ENCODE peak calls at places on chromosome 3, in ten cellular contexts. Y is heart right ventricle, R is sigmoid colon, A is AG10803, U is GM12865, W is cardiac fibroblast, G is foreskin fibroblast, C is kidney, V is left ventricle myocardium inferior, S is OCI-LY7. Q is an unnamed sample.

GRCh38 chr3:81451611-81452010 is 309.8 kb downstream of the GBE1 start:
- DNase-seq in S (no peak), W (peak; percentile 75), V (no peak), U (no peak), Y (no peak), C (no peak), R (no peak), G (peak; percentile 79), A (peak; percentile 83), Q (no peak)

GRCh38 chr3:141218204-141218603 is 13.4 kb upstream of the PXYLP1 start:
- DNase-seq in V (no peak), G (no peak), R (no peak), C (no peak), Y (no peak), U (no peak), S (no peak), A (no peak), W (no peak), Q (no peak)

GRCh38 chr3:49172616-49173041 is 1.2 kb downstream of the KLHDC8B start:
- DNase-seq in S (no peak), Y (peak; percentile 24), A (no peak), U (no peak), R (no peak), G (no peak), C (peak; percentile 74), V (no peak), W (no peak), Q (no peak)

GRCh38 chr3:107271787-107272387 is 105.4 kb upstream of the CCDC54 start:
- DNase-seq in Y (no peak), G (peak; percentile 66), S (peak; percentile 66), A (peak; percentile 62), W (peak; percentile 68), R (no peak), C (no peak), U (peak; percentile 29), V (no peak), Q (no peak)

GRCh38 chr3:118472586-118472985 is 562.1 kb downstream of the IGSF11 start:
- DNase-seq in R (no peak), U (peak; percentile 29), W (no peak), A (no peak), C (no peak), Y (no peak), S (no peak), G (no peak), V (no peak), Q (no peak)

GRCh38 chr3:127291114-127291513 is 3.3 kb upstream of the PRR20G start:
- DNase-seq in Y (no peak), G (no peak), A (no peak), R (no peak), W (no peak), C (no peak), U (no peak), V (no peak), S (no peak), Q (no peak)

GRCh38 chr3:111884411-111885018 is 25.4 kb downstream of the PHLDB2 start:
- DNase-seq in A (no peak), R (no peak), W (no peak), V (peak; percentile 35), G (no peak), Y (peak; percentile 47), S (no peak), C (no peak), U (no peak), Q (no peak)

GRCh38 chr3:9062570-9062969 is 99.3 kb upstream of the RAD18 start:
- DNase-seq in W (no peak), S (no peak), Y (no peak), C (no peak), V (no peak), A (no peak), G (no peak), U (no peak), R (no peak), Q (no peak)

GRCh38 chr3:56251343-56251945 is 216.8 kb downstream of the ERC2 start:
- DNase-seq in S (peak; percentile 53), V (no peak), R (no peak), U (peak; percentile 44), G (peak; percentile 83), C (no peak), Y (no peak), A (peak; percentile 59), W (peak; percentile 80), Q (no peak)

DNA sequence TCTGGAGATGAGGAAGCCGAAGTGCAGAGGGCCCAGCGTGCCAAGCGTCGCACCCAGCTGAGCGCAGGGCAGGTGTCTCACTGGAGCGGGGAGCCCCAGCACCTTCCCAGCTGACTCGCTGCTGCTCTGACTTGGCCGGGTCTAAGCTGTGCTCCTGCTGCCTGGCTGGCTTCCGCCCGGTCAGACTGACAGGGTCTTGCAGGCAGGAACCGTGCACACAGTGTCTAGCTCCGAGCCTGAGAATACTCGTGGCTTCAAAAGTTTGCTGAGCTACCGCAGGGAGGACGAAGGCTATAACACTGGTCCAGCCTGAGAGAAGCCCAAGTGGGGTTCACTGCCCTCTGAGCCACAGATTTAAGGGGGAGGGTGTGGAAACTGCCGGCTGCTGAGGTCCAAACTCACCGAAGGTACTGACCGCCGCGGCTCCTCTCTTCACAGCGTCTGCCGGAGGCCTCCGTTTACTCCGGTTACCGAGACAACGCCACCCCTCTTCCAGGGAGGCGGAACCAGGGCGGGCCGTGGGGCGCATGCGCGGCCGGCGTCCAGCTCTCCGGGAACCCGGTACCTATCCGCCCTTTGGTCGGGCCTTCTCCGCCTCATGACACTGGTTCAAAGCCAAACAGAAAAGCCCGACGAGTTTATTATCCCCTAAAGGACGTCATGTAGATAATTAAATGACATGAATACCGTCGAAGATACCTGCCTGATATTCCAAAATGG is at the start of gene CFAP44:
- DNase-seq in Y (peak; percentile 82), S (no peak), G (peak; percentile 83), C (peak; percentile 90), V (peak; percentile 72), W (peak; percentile 75), U (peak; percentile 21), A (peak; percentile 8), R (peak; percentile 89), Q (no peak)
- H3K4me3 ChIP-seq in Y (peak within 1 kb of the TSS; percentile 22), S (no peak within 1 kb of the TSS), G (peak within 1 kb of the TSS; percentile 59), C (peak within 1 kb of the TSS; percentile 57), V (peak within 1 kb of the TSS; percentile 58), W (peak within 1 kb of the TSS; percentile 29), U (no peak within 1 kb of the TSS), A (peak within 1 kb of the TSS; percentile 11), R (peak within 1 kb of the TSS; percentile 46), Q (no peak within 1 kb of the TSS)

GRCh38 chr3:57856675-57857074 is 100.6 kb downstream of the SLMAP start:
- DNase-seq in C (no peak), G (no peak), R (no peak), Y (no peak), A (no peak), S (peak; percentile 31), V (no peak), W (peak; percentile 41), U (peak; percentile 15), Q (no peak)
- TF ChIP-seq CTCF in C (no peak), G (no peak), R (no peak), Y (peak; percentile 38), A (peak; percentile 29), S (peak; percentile 67), V (peak; percentile 27), W (peak; percentile 21), U (peak; percentile 16), Q (no peak)

GRCh38 chr3:180354214-180354613 is 247.7 kb upstream of the TTC14 start:
- DNase-seq in U (no peak), W (no peak), S (no peak), Y (no peak), C (no peak), A (no peak), R (no peak), V (no peak), G (no peak), Q (no peak)
- H3K4me3 ChIP-seq in U (no peak overlapping the region), W (no peak overlapping the region), S (no peak overlapping the region), Y (no peak overlapping the region), C (no peak overlapping the region), A (no peak overlapping the region), R (no peak overlapping the region), V (no peak overlapping the region), G (no peak overlapping the region), Q (no peak overlapping the region)

GRCh38 chr3:90016492-90017065 is 909.2 kb downstream of the EPHA3 start:
- DNase-seq in U (no peak), Y (no peak), W (peak; percentile 29), R (no peak), G (peak; percentile 11), C (no peak), V (no peak), A (no peak), S (no peak), Q (no peak)
- TF ChIP-seq CTCF in U (no peak), Y (no peak), W (no peak), R (no peak), G (no peak), C (no peak), V (no peak), A (no peak), S (no peak), Q (no peak)

GRCh38 chr3:150083653-150084037 is 113.0 kb upstream of the PFN2 start:
- DNase-seq in U (no peak), A (peak; percentile 56), S (no peak), C (no peak), Y (no peak), W (no peak), G (peak; percentile 68), R (peak; percentile 80), V (no peak), Q (no peak)
- H3K4me3 ChIP-seq in U (no peak overlapping the region), A (peak overlapping the region; percentile 49), S (no peak overlapping the region), C (peak overlapping the region; percentile 36), Y (peak overlapping the region; percentile 16), W (peak overlapping the region; percentile 3), G (peak overlapping the region; percentile 46), R (peak overlapping the region; percentile 33), V (peak overlapping the region; percentile 49), Q (no peak overlapping the region)

DNA sequence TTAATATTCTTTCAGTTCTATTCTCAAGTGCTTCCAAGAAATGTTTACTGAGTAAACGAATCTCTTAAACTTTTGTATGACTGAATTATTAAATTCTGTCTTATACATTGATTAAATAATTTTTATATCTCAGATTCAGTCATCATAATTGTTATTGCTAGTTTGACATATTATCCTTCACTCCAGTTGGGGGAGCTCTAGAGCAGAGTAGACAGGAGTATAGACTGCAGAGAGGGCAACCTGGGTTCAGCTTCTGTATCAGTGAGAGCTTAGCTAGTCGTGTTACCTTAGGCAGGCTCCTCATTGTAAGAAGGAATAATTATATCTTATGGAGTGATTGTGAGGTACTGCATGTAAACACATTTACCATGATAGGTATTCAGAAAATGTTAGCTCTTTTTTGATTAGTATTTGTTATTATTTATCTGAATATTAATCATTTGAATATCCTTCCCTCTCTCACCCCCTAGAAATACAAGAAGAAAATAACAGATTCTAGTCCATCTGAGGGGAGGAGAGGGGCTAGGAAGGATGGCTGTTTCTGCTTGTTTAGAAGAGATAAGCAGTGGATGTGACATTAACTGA is 31.0 kb upstream of the ZCWPW2 start:
- DNase-seq in G (peak; percentile 60), W (peak; percentile 67), S (peak; percentile 63), U (peak; percentile 62), Y (no peak), R (no peak), V (no peak), A (peak; percentile 40), C (no peak), Q (no peak)
- TF ChIP-seq CTCF in G (peak; percentile 63), W (peak; percentile 68), S (peak; percentile 88), U (peak; percentile 54), Y (peak; percentile 69), R (no peak), V (peak; percentile 62), A (peak; percentile 74), C (peak; percentile 36), Q (no peak)

DNA sequence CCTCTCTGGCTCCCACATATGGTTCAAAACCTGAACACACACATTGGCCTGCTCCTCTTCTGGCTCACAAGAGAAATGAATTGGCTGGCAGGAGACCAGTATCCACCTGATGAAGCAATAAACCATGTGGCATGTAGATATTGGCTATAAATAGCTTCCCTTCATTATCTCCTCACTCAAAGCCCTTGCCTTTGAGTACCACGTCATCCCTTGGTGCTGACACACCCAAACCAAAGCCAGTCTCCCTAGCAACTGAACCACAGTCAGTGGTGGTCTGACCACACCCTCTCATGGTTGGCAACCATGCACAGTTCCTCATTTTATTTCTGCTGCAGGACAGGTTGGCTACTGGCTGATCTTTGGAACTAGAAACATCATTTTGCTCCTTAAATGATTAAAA is 98.8 kb downstream of the ZNF621 start:
- DNase-seq in U (peak; percentile 74), C (no peak), V (no peak), G (no peak), A (no peak), R (no peak), S (peak; percentile 29), W (peak; percentile 11), Y (no peak), Q (peak; percentile 79)
- H3K4me3 ChIP-seq in U (no peak overlapping the region), C (no peak overlapping the region), V (no peak overlapping the region), G (no peak overlapping the region), A (no peak overlapping the region), R (no peak overlapping the region), S (no peak overlapping the region), W (no peak overlapping the region), Y (no peak overlapping the region), Q (no peak overlapping the region)

Q was measured in lower leg skin.